ENCODE peak calls at places on chromosomes 11 and 22, in nine cellular contexts. W is Peyer's patch, X is PC-9, P is BE2C, G is DND-41, S is HAP-1, B is left lung, F is left ventricle myocardium inferior, E is HL-60. H is an unnamed sample.

GRCh38 chr11:103988595-103988969 is 47.9 kb upstream of the DDI1 start:
- DNase-seq in E (no peak), G (no peak), S (peak; percentile 65), B (no peak), P (no peak), X (no peak), W (no peak), F (no peak), H (no peak)

GRCh38 chr11:8593935-8594909 is at the start of gene STK33:
- DNase-seq in P (peak; percentile 62), W (peak; percentile 56), G (no peak), X (peak; percentile 41), B (peak; percentile 63), F (peak; percentile 59), E (peak; percentile 75), S (peak; percentile 54), H (peak; percentile 94)

GRCh38 chr22:49198705-49199084 is 629.0 kb downstream of the BRD1 start:
- DNase-seq in S (no peak), X (no peak), F (no peak), P (no peak), B (peak; percentile 7), G (no peak), E (no peak), W (no peak), H (no peak)

GRCh38 chr11:106280041-106280440 is 202.6 kb downstream of the AASDHPPT start:
- DNase-seq in P (no peak), F (no peak), S (no peak), B (no peak), W (no peak), X (no peak), G (no peak), E (no peak), H (no peak)

GRCh38 chr22:46854125-46854870 is 91.8 kb downstream of the TBC1D22A start:
- DNase-seq in S (no peak), P (no peak), E (peak; percentile 90), B (peak; percentile 81), X (no peak), G (no peak), F (peak; percentile 28), W (no peak), H (peak; percentile 65)

GRCh38 chr11:128886401-128887119 is 4.6 kb upstream of the KCNJ5 start:
- DNase-seq in P (no peak), E (no peak), X (no peak), B (peak; percentile 31), F (no peak), S (peak; percentile 17), G (no peak), W (no peak), H (no peak)

GRCh38 chr11:72598901-72599300 is 75.3 kb downstream of the PDE2A start:
- DNase-seq in G (no peak), E (no peak), P (peak; percentile 52), B (no peak), F (peak; percentile 55), X (peak; percentile 40), S (no peak), W (no peak), H (peak; percentile 91)

GRCh38 chr11:134270250-134270714 is 5.9 kb upstream of the GLB1L3 start:
- DNase-seq in E (no peak), S (no peak), F (no peak), W (no peak), X (no peak), P (no peak), G (peak; percentile 82), B (no peak), H (peak; percentile 76)

GRCh38 chr11:11313902-11314692 is 39.0 kb downstream of the CSNK2A3 start:
- DNase-seq in S (no peak), B (no peak), W (no peak), P (no peak), G (no peak), X (no peak), E (no peak), F (no peak), H (no peak)

GRCh38 chr11:118263694-118264567 is at the start of gene MPZL2:
- DNase-seq in G (no peak), P (no peak), W (no peak), X (peak; percentile 86), S (no peak), F (peak; percentile 20), E (no peak), B (peak; percentile 82), H (peak; percentile 38)

GRCh38 chr22:49725516-49725915 is 102.2 kb downstream of the BRD1 start:
- DNase-seq in G (no peak), W (no peak), P (no peak), S (no peak), B (no peak), X (no peak), E (no peak), F (no peak), H (no peak)

GRCh38 chr11:57223601-57224000 is 13.4 kb downstream of the APLNR start:
- DNase-seq in S (no peak), E (no peak), B (no peak), P (no peak), X (no peak), W (no peak), F (no peak), G (no peak), H (no peak)

GRCh38 chr11:11946878-11947277 is 61.5 kb downstream of the DKK3 start:
- DNase-seq in G (no peak), P (no peak), W (no peak), E (no peak), X (no peak), B (no peak), S (peak; percentile 79), F (peak; percentile 9), H (no peak)

GRCh38 chr11:123505546-123506299 is 75.7 kb downstream of the GRAMD1B start:
- DNase-seq in P (peak; percentile 56), E (no peak), G (no peak), B (no peak), S (no peak), W (no peak), F (no peak), X (no peak), H (peak; percentile 69)

GRCh38 chr11:27296406-27296994 is 66.5 kb downstream of the CCDC34 start:
- DNase-seq in W (no peak), X (peak; percentile 4), B (no peak), E (no peak), F (no peak), P (no peak), S (peak; percentile 78), G (no peak), H (peak; percentile 68)

GRCh38 chr11:5420993-5421392 is 918 bp upstream of the OR51Q1 start:
- DNase-seq in X (no peak), B (no peak), F (no peak), W (no peak), E (no peak), S (no peak), G (no peak), P (no peak), H (peak; percentile 28)

GRCh38 chr22:38144025-38144405 is 33.5 kb upstream of the BAIAP2L2 start:
- DNase-seq in S (no peak), B (no peak), W (no peak), G (no peak), F (no peak), X (peak; percentile 22), P (no peak), E (no peak), H (peak; percentile 75)

GRCh38 chr22:39242809-39243442 is 1.9 kb downstream of the PDGFB start:
- DNase-seq in F (no peak), P (no peak), E (no peak), B (no peak), W (no peak), G (no peak), X (peak; percentile 91), S (no peak), H (peak; percentile 91)

GRCh38 chr11:12701815-12702214 is 27.6 kb downstream of the TEAD1 start:
- DNase-seq in F (no peak), X (no peak), W (no peak), S (no peak), G (no peak), E (no peak), P (peak; percentile 42), B (no peak), H (no peak)

GRCh38 chr11:124674571-124674970 is 867 bp downstream of the SPA17 start:
- DNase-seq in X (no peak), F (no peak), P (no peak), S (no peak), E (no peak), G (no peak), B (no peak), W (no peak), H (no peak)

GRCh38 chr11:3929232-3929631 is 73.8 kb downstream of the STIM1 start:
- DNase-seq in P (no peak), X (no peak), S (no peak), E (no peak), W (no peak), B (no peak), G (no peak), F (no peak), H (no peak)
- H3K27me3 ChIP-seq in P (no peaks in the 10 kb centered on the region), X (no peaks in the 10 kb centered on the region), S (no peaks in the 10 kb centered on the region), E (no peaks in the 10 kb centered on the region), W (no peaks in the 10 kb centered on the region), B (no peaks in the 10 kb centered on the region), G (no peaks in the 10 kb centered on the region), F (no peaks in the 10 kb centered on the region), H (no peaks in the 10 kb centered on the region)

GRCh38 chr11:102047305-102047924 is at the start of gene CFAP300:
- DNase-seq in G (no peak), P (peak; percentile 96), E (no peak), S (peak; percentile 27), W (peak; percentile 23), B (peak; percentile 87), X (peak; percentile 68), F (peak; percentile 92), H (peak; percentile 89)

GRCh38 chr11:102050927-102051575 is 3.8 kb downstream of the CFAP300 start:
- DNase-seq in S (no peak), F (no peak), E (no peak), G (no peak), P (no peak), X (no peak), W (no peak), B (no peak), H (no peak)

DNA sequence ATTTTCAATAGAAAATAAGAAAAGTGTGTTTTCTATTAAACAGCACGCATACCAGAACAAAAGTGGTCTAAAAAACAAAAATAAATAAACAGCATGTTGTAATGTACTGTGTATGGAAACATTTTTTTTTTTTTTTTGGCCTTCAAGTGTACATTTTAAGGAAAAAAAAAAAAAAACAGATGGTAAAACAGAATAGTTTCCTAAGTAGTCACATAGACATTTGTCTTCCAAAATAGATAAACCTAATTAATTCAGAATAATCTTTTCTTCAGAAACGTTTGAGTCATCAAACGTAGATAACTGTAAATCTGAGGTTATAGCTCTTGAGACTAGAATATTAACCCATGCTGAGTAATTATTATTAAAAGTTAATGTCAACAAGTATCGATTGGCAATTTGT is 396 bp upstream of the CFAP300 start:
- DNase-seq in B (no peak), P (no peak), G (no peak), F (no peak), E (no peak), W (no peak), X (no peak), S (no peak), H (no peak)
- H3K4me3 ChIP-seq in B (peak overlapping the region; percentile 38), P (peak overlapping the region; percentile 81), G (no peak overlapping the region), F (peak overlapping the region; percentile 70), E (no peak overlapping the region), W (peak overlapping the region; percentile 50), X (peak overlapping the region; percentile 39), S (peak overlapping the region; percentile 14), H (peak overlapping the region; percentile 56)

GRCh38 chr22:30804626-30805025 is 110.0 kb downstream of the OSBP2 start:
- DNase-seq in X (no peak), E (no peak), G (no peak), W (no peak), P (no peak), F (no peak), B (no peak), S (no peak), H (no peak)
- H3K27me3 ChIP-seq in X (peaks cover 17% of the 10 kb centered on the region), E (peaks cover 6% of the 10 kb centered on the region), G (peaks cover 2% of the 10 kb centered on the region), W (no peaks in the 10 kb centered on the region), P (peaks cover 24% of the 10 kb centered on the region), F (peaks cover 58% of the 10 kb centered on the region), B (peaks cover 7% of the 10 kb centered on the region), S (peaks cover 3% of the 10 kb centered on the region), H (peaks cover 17% of the 10 kb centered on the region)

GRCh38 chr11:831132-831864 is 1.5 kb upstream of the CD151 start:
- DNase-seq in G (no peak), W (no peak), X (no peak), F (no peak), P (peak; percentile 46), B (no peak), E (no peak), S (no peak), H (no peak)
- H3K4me3 ChIP-seq in G (no peak overlapping the region), W (no peak overlapping the region), X (no peak overlapping the region), F (peak overlapping the region; percentile 73), P (no peak overlapping the region), B (peak overlapping the region; percentile 43), E (no peak overlapping the region), S (peak overlapping the region; percentile 45), H (peak overlapping the region; percentile 62)